ENCODE peak calls at places on chromosomes 12 and 14, in seven cellular contexts. O, F, N, W, M, A and V are unnamed samples.

GRCh38 chr12:65501093-65501621 is 222.7 kb downstream of the MSRB3 start:
- DNase-seq in M (no peak), F (no peak), W (no peak), O (no peak), A (peak; percentile 74), N (no peak), V (no peak)

GRCh38 chr14:22268875-22269274 is 320.1 kb downstream of the DAD1 start:
- DNase-seq in F (no peak), N (peak; percentile 91), O (peak; percentile 59), W (no peak), A (no peak), M (no peak), V (no peak)

GRCh38 chr14:45807187-45807586 is 554.2 kb upstream of the MIS18BP1 start:
- DNase-seq in W (no peak), A (no peak), N (no peak), M (no peak), O (no peak), F (no peak), V (no peak)

GRCh38 chr12:128052777-128053176 is 214.2 kb upstream of the TMEM132C start:
- DNase-seq in A (no peak), W (no peak), M (no peak), F (no peak), N (no peak), O (no peak), V (no peak)

GRCh38 chr12:51351913-51352532 is 5.5 kb upstream of the CELA1 start:
- DNase-seq in W (peak; percentile 84), F (peak; percentile 30), O (peak; percentile 75), M (no peak), N (peak; percentile 31), A (peak; percentile 17), V (peak; percentile 68)

GRCh38 chr14:52175982-52176502 is 91.5 kb upstream of the PTGDR start:
- DNase-seq in O (no peak), A (no peak), F (no peak), W (no peak), M (peak; percentile 55), N (no peak), V (no peak)

GRCh38 chr12:27644446-27644845 is 51.8 kb upstream of the REP15 start:
- DNase-seq in W (no peak), O (peak; percentile 13), A (no peak), M (no peak), N (no peak), F (no peak), V (no peak)

GRCh38 chr14:74275265-74275841 is 27.4 kb downstream of the ABCD4 start:
- DNase-seq in M (no peak), O (peak; percentile 59), W (no peak), F (peak; percentile 37), N (peak; percentile 82), A (peak; percentile 22), V (no peak)

GRCh38 chr14:88323520-88324199 is 591 bp upstream of the KCNK10 start:
- DNase-seq in W (no peak), O (peak; percentile 51), F (no peak), M (no peak), N (no peak), A (no peak), V (peak; percentile 23)
- H3K27me3 ChIP-seq in W (peaks cover 92% of the 10 kb centered on the region), O (peaks cover 93% of the 10 kb centered on the region), F (peaks cover 53% of the 10 kb centered on the region), M (no peaks in the 10 kb centered on the region), N (peaks cover 51% of the 10 kb centered on the region), A (peaks cover 68% of the 10 kb centered on the region), V (peaks cover 68% of the 10 kb centered on the region)

GRCh38 chr12:113475451-113476085 is 3.9 kb upstream of the LHX5 start:
- DNase-seq in O (no peak), F (no peak), A (no peak), M (no peak), N (no peak), W (no peak), V (no peak)

GRCh38 chr12:113473400-113473799 is 1.7 kb upstream of the LHX5 start:
- DNase-seq in A (no peak), N (no peak), W (no peak), F (no peak), O (no peak), M (no peak), V (no peak)

GRCh38 chr12:113473942-113474341 is 2.3 kb upstream of the LHX5 start:
- DNase-seq in O (no peak), F (no peak), N (no peak), A (no peak), W (no peak), M (no peak), V (no peak)

GRCh38 chr12:113476093-113476986 is 4.7 kb upstream of the LHX5 start:
- DNase-seq in W (no peak), A (no peak), F (no peak), N (no peak), O (no peak), M (no peak), V (no peak)

GRCh38 chr12:113474635-113475436 is 3.2 kb upstream of the LHX5 start:
- DNase-seq in F (no peak), W (no peak), O (no peak), N (no peak), A (no peak), M (no peak), V (no peak)
- H3K27me3 ChIP-seq in F (peaks cover 93% of the 10 kb centered on the region), W (peaks cover 97% of the 10 kb centered on the region), O (peaks cover 94% of the 10 kb centered on the region), N (peaks cover 90% of the 10 kb centered on the region), A (peaks cover 97% of the 10 kb centered on the region), M (peaks cover 53% of the 10 kb centered on the region), V (peaks cover 95% of the 10 kb centered on the region)

GRCh38 chr12:147242-147641 is 66.7 kb downstream of the SLC6A12 start:
- DNase-seq in F (no peak), N (no peak), A (no peak), M (no peak), W (no peak), O (no peak), V (no peak)
- H3K27me3 ChIP-seq in F (peaks cover 20% of the 10 kb centered on the region), N (no peaks in the 10 kb centered on the region), A (no peaks in the 10 kb centered on the region), M (peaks cover 33% of the 10 kb centered on the region), W (no peaks in the 10 kb centered on the region), O (no peaks in the 10 kb centered on the region), V (no peaks in the 10 kb centered on the region)

DNA sequence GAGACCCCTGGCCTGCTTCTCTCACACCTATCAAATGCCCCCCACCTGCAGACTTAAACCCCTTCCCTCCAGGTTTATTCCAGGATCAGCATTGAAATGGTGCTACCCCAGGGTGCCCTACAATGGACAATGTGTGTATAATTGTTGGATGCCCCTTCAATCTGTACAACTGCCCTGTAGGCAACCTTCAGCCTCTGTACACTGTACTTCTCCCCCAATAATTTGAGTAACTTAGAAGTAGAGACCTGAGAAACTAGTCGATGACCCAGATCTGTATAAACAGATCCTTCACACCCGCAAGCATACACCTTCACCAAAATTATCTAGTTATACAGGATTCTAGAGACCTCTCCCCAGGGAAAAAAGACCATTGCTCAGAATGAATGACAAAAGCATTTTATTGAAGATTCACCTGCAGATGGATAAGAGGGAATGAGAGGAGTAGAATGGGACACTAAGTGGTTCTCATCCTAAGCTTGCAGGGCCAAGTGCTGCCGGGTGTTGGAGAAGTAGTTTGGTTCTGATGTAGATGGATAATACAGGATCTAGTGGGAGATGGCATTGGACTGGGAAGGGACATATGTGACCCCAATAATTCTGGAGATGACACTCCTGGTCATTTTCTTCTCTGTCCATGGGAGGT is 7.6 kb downstream of the KRT4 start:
- DNase-seq in W (no peak), N (no peak), F (no peak), O (no peak), M (no peak), A (no peak), V (no peak)
- H3K27me3 ChIP-seq in W (no peaks in the 10 kb centered on the region), N (peaks cover 12% of the 10 kb centered on the region), F (peaks cover 15% of the 10 kb centered on the region), O (peaks cover 11% of the 10 kb centered on the region), M (peaks cover 71% of the 10 kb centered on the region), A (no peaks in the 10 kb centered on the region), V (peaks cover 3% of the 10 kb centered on the region)